ENCODE peak calls at places on chromosome 22, in ten cellular contexts. F, H, J, X, R, O, B, Z, C and T are unnamed samples.

GRCh38 chr22:30262917-30263741 is 3.5 kb downstream of the OSM start:
- DNase-seq in F (no peak), H (peak; percentile 95), J (peak; percentile 81), X (peak; percentile 3), R (peak; percentile 64), O (peak; percentile 65), B (peak; percentile 79), Z (peak; percentile 95), C (peak; percentile 84), T (no peak)

GRCh38 chr22:20437253-20438065 is at the start of gene SCARF2:
- DNase-seq in F (no peak), H (peak; percentile 89), J (no peak), X (no peak), R (no peak), O (peak; percentile 57), B (no peak), Z (peak; percentile 98), C (peak; percentile 63), T (no peak)

GRCh38 chr22:32103648-32104326 is 55.3 kb downstream of the C22orf42 start:
- DNase-seq in F (peak; percentile 45), H (no peak), J (no peak), X (peak; percentile 0), R (peak; percentile 57), O (peak; percentile 22), B (no peak), Z (no peak), C (no peak), T (no peak)

GRCh38 chr22:20319041-20319744 is 667 bp downstream of the DGCR6L start:
- DNase-seq in F (peak; percentile 18), H (peak; percentile 78), J (no peak), X (no peak), R (no peak), O (no peak), B (no peak), Z (peak; percentile 64), C (no peak), T (no peak)

GRCh38 chr22:45268167-45268957 is 16.4 kb upstream of the UPK3A start:
- DNase-seq in F (peak; percentile 34), H (peak; percentile 95), J (no peak), X (peak; percentile 54), R (peak; percentile 40), O (no peak), B (no peak), Z (peak; percentile 99), C (peak; percentile 52), T (no peak)

GRCh38 chr22:49929553-49929979 is 11.1 kb downstream of the CRELD2 start:
- DNase-seq in F (peak; percentile 29), H (peak; percentile 90), J (peak; percentile 69), X (peak; percentile 22), R (peak; percentile 19), O (no peak), B (peak; percentile 82), Z (peak; percentile 99), C (peak; percentile 86), T (no peak)

GRCh38 chr22:25485626-25486545 is 78.6 kb upstream of the GRK3 start:
- DNase-seq in F (peak; percentile 29), H (no peak), J (no peak), X (no peak), R (no peak), O (no peak), B (peak; percentile 27), Z (no peak), C (no peak), T (no peak)

GRCh38 chr22:46078241-46079092 is 71.9 kb upstream of the PPARA start:
- DNase-seq in F (peak; percentile 90), H (no peak), J (no peak), X (no peak), R (no peak), O (peak; percentile 62), B (no peak), Z (peak; percentile 76), C (no peak), T (no peak)

GRCh38 chr22:44266811-44267760 is 45.7 kb downstream of the SHISAL1 start:
- DNase-seq in F (no peak), H (no peak), J (no peak), X (no peak), R (no peak), O (no peak), B (no peak), Z (peak; percentile 47), C (no peak), T (no peak)

GRCh38 chr22:43749473-43749872 is 62.6 kb downstream of the EFCAB6 start:
- DNase-seq in F (no peak), H (peak; percentile 59), J (no peak), X (no peak), R (no peak), O (no peak), B (no peak), Z (no peak), C (no peak), T (no peak)

GRCh38 chr22:44439356-44440223 is 58.4 kb downstream of the RTL6 start:
- DNase-seq in F (no peak), H (peak; percentile 26), J (no peak), X (no peak), R (no peak), O (no peak), B (no peak), Z (peak; percentile 39), C (no peak), T (no peak)

GRCh38 chr22:26949193-26949592 is 291.8 kb downstream of the MIAT start:
- DNase-seq in F (no peak), H (peak; percentile 80), J (no peak), X (no peak), R (no peak), O (peak; percentile 12), B (no peak), Z (peak; percentile 18), C (peak; percentile 39), T (no peak)

GRCh38 chr22:37906364-37907008 is 389 bp downstream of the MICALL1 start:
- DNase-seq in F (no peak), H (no peak), J (no peak), X (no peak), R (no peak), O (no peak), B (peak; percentile 35), Z (peak; percentile 86), C (no peak), T (no peak)

GRCh38 chr22:40076702-40077645 is 82.2 kb downstream of the FAM83F start:
- DNase-seq in F (no peak), H (no peak), J (no peak), X (no peak), R (no peak), O (peak; percentile 36), B (no peak), Z (no peak), C (no peak), T (peak; percentile 2)

GRCh38 chr22:22168190-22168940 is 76.2 kb upstream of the VPREB1 start:
- DNase-seq in F (peak; percentile 63), H (peak; percentile 67), J (no peak), X (peak; percentile 22), R (peak; percentile 96), O (peak; percentile 91), B (no peak), Z (peak; percentile 54), C (no peak), T (no peak)

GRCh38 chr22:49725516-49725915 is 102.2 kb downstream of the BRD1 start:
- DNase-seq in F (no peak), H (no peak), J (no peak), X (no peak), R (no peak), O (no peak), B (no peak), Z (no peak), C (no peak), T (no peak)

GRCh38 chr22:33000342-33001280 is 57.6 kb downstream of the SYN3 start:
- DNase-seq in F (peak; percentile 27), H (peak; percentile 96), J (peak; percentile 11), X (no peak), R (peak; percentile 67), O (peak; percentile 45), B (peak; percentile 21), Z (peak; percentile 90), C (peak; percentile 63), T (no peak)